ENCODE peak calls at places on chromosomes 1 and 21, in seven cellular contexts. G, R, H, M, Z, K and N are unnamed samples.

GRCh38 chr1:214192825-214193643 is 87.9 kb upstream of the SMYD2 start:
- DNase-seq in H (peak), Z (no peak), R (no peak), G (no peak), M (no peak), K (no peak), N (no peak)

GRCh38 chr1:208374391-208374941 is 130.3 kb upstream of the PLXNA2 start:
- DNase-seq in H (no peak), G (no peak), K (no peak), Z (no peak), R (no peak), M (no peak), N (no peak)

GRCh38 chr1:3611170-3612019 is at the start of gene MEGF6:
- DNase-seq in G (peak), M (peak), H (peak), Z (peak), R (peak), K (peak), N (peak)

GRCh38 chr1:3236955-3237354 is 168.0 kb downstream of the PRDM16 start:
- DNase-seq in M (no peak), G (no peak), Z (no peak), K (no peak), R (no peak), H (no peak), N (no peak)

GRCh38 chr21:14541840-14542495 is 4.1 kb downstream of the SAMSN1 start:
- DNase-seq in Z (no peak), K (no peak), H (no peak), M (no peak), G (peak), R (no peak), N (no peak)

GRCh38 chr1:20345419-20345818 is 54.7 kb downstream of the VWA5B1 start:
- DNase-seq in H (no peak), G (no peak), K (no peak), Z (no peak), R (no peak), M (no peak), N (no peak)

GRCh38 chr1:156704930-156705320 is 458 bp downstream of the CRABP2 start:
- DNase-seq in R (peak), G (peak), K (no peak), M (peak), Z (no peak), H (no peak), N (peak)

GRCh38 chr1:151472852-151473731 is 13.8 kb upstream of the POGZ start:
- DNase-seq in G (peak), H (peak), M (peak), Z (peak), R (peak), K (peak), N (peak)

GRCh38 chr1:239811211-239811902 is 280.3 kb upstream of the FMN2 start:
- DNase-seq in R (no peak), H (no peak), Z (no peak), K (no peak), M (no peak), G (no peak), N (no peak)

GRCh38 chr1:235070819-235071218 is 57.8 kb downstream of the TOMM20 start:
- DNase-seq in H (no peak), M (no peak), R (no peak), Z (no peak), G (no peak), K (no peak), N (no peak)

GRCh38 chr1:235067396-235068154 is 61.1 kb downstream of the TOMM20 start:
- DNase-seq in G (peak), K (no peak), Z (peak), R (peak), M (no peak), H (peak), N (peak)

GRCh38 chr1:235069577-235070563 is 58.8 kb downstream of the TOMM20 start:
- DNase-seq in G (no peak), M (no peak), Z (peak), H (peak), R (no peak), K (no peak), N (peak)

GRCh38 chr1:235069171-235069570 is 59.5 kb downstream of the TOMM20 start:
- DNase-seq in H (no peak), K (no peak), G (no peak), R (no peak), Z (no peak), M (no peak), N (no peak)

DNA sequence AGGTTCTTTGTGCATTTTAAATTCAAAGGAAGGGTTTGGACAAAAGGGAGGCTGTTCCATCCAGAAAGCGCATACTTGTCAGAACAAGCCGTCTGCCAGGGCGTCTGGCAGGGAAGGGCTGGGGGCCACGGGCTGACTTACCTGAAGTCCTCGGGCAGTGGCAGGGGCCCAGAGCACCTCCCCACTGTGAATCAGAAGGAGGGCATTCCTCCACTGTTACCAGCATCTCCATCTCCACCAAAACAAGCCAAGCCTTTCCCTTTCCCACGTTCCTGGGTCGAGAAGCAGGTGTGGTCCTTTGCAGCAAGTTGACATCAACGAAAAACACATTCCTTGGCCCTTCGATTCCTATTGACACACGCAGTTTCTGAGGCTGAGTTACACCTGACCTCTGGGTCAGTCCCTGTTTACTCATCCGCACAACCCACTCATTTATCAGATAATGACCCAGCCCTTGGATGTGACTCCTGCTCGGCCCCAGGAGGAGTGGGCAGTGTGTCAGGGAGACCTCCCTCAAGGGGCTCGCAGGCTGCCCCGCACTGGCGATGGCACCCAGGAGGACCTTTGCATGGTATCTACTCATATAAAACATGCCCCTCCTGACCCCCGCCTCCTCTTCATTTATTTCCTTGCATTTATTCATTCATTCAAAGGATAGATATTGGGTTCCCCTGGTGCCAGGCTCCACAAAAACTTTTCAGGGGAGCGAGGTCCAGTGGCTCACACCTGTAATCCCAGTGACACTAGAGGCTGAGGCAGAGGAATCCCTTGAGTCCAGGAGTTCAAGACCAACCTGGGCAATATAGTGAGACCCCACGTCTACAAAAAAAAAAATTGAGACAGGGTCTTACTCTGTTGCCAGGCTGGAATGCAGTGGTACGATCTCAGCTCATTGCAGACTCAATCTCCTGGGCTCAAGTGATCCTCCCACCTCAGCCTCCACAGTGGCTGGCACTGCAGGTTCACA is 60.2 kb downstream of the TOMM20 start:
- DNase-seq in Z (peak), R (no peak), H (no peak), M (no peak), K (no peak), G (no peak), N (peak)
- TF ChIP-seq POLR2A in Z (no peak), R (no peak), H (no peak), M (no peak), K (no peak), G (no peak), N (no peak)

GRCh38 chr1:230029244-230029643 is 37.8 kb upstream of the GALNT2 start:
- DNase-seq in G (no peak), Z (no peak), H (no peak), M (no peak), K (no peak), R (no peak), N (no peak)
- TF ChIP-seq POLR2A in G (no peak), Z (no peak), H (no peak), M (no peak), K (no peak), R (no peak), N (no peak)

DNA sequence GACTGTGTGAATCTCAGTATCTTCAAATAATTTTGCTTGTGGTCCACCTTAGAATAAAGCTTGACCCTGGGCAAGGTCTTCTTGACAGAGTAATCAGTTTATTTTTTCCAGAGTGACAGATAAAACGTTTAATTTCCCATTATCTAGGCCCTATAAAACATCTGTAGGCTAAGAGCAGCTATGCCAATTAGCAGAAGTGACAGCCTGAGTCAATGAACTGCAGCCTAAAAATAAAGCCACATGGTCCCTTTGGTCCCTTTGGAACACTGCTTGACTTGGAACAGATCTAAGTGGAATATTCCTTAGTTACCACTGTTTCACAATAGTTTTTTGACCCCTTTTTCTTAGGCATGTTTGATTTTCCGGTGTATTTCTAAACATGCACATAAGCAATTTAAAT is 6.3 kb upstream of the RGS13 start:
- DNase-seq in G (no peak), R (no peak), Z (no peak), K (no peak), H (no peak), M (no peak), N (no peak)
- TF ChIP-seq POLR2A in G (no peak), R (no peak), Z (no peak), K (no peak), H (no peak), M (no peak), N (no peak)

GRCh38 chr1:195754874-195755273 is 853.4 kb downstream of the KCNT2 start:
- DNase-seq in R (no peak), Z (no peak), H (no peak), G (no peak), K (no peak), M (no peak), N (no peak)

GRCh38 chr1:195748969-195749368 is 859.3 kb downstream of the KCNT2 start:
- DNase-seq in H (no peak), Z (no peak), K (no peak), G (no peak), R (no peak), M (no peak), N (no peak)

GRCh38 chr1:195756109-195756508 is 852.1 kb downstream of the KCNT2 start:
- DNase-seq in M (no peak), R (no peak), Z (no peak), K (no peak), H (no peak), G (no peak), N (no peak)

DNA sequence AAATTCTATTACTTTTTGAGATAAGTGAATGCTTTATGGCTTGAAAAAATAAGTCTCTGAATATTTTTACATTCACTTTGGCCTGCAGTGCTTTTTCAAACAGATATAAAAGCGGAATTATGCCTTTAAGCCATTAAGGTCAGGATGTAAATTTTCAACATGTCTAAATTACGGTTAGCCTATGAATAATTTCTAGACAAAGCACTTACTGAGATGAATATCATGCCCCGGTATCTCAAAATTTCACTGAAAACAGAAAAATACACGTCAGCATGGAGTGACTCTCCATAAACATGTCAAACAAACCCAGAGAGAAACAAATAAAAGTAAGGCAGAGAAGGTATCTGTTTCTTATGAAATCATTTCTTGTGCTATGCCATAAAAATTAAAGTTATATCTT is 853.9 kb downstream of the KCNT2 start:
- DNase-seq in R (no peak), G (no peak), H (no peak), Z (no peak), K (no peak), M (no peak), N (no peak)
- TF ChIP-seq POLR2A in R (no peak), G (no peak), H (no peak), Z (no peak), K (no peak), M (no peak), N (no peak)

DNA sequence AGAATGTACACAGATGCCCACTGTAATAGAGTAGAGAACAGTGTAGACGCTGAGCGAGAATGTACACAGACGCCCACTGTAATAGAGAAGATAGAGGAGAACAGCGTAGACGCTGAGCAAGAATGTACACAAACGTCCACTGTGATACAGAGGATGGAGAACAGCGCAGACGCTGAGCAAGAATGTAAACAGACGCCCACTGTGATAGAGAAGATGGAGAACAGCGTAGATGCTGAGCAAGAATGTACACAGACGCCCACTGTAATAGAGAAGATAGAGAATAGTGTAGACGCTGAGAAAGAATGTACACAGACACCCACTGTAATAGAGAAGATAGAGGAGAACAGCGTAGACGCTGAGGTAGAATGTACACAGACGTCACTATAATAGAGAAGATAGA is 306.9 kb downstream of the SMYD3 start:
- DNase-seq in Z (no peak), G (no peak), R (no peak), M (no peak), K (no peak), H (no peak), N (no peak)
- TF ChIP-seq POLR2A in Z (no peak), G (no peak), R (no peak), M (no peak), K (no peak), H (no peak), N (no peak)

GRCh38 chr1:148389027-148389339 is 94.1 kb downstream of the PPIAL4G start:
- DNase-seq in R (no peak), K (no peak), Z (no peak), H (no peak), G (no peak), M (no peak), N (no peak)
- TF ChIP-seq POLR2A in R (no peak), K (no peak), Z (no peak), H (no peak), G (no peak), M (no peak), N (no peak)

GRCh38 chr1:77889240-77889637 is 815 bp downstream of the NEXN start:
- DNase-seq in Z (no peak), H (no peak), R (no peak), G (peak), K (no peak), M (no peak), N (no peak)
- TF ChIP-seq POLR2A in Z (no peak), H (no peak), R (no peak), G (no peak), K (no peak), M (no peak), N (no peak)

DNA sequence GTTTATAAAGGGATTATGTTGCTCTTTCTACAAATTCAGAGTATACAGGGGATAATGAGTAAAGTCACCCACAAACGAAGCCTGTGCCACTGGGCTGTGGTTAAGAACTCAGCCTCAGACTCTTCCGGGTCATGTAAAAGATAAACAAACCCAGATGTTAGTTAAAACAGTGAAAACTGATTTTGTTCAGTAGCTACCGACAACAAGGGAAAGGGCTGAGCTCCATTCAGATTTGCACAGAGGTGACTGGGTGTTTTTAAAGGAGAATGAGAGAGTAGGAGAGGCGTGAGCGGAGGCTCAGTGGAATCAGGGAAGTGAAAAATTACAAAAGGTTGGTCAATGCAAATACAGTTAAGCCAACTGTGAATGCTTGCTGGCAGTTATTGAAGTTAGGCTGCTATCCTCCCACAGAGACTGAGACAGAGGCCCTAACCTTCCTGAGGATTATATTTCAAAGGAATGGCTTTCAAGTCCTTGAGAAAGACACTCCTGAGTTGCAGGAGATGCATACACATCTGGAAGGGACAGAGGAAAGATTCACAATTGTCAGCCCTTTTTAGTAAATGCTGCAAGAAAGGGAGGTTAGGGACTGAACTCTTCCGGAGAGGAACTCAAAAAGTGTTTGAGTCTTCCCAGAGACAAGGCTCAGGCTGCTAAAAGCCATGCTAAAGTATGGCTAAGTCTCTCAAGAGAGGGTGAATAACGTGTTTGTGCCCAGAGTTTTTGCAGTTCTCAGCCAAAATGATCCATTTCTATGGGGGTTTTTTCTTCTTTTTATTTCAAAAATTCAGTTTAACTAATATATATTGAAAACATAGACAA is 29.8 kb upstream of the SAMD13 start:
- DNase-seq in G (peak), H (no peak), K (peak), M (no peak), Z (no peak), R (no peak), N (peak)
- TF ChIP-seq POLR2A in G (no peak), H (no peak), K (no peak), M (no peak), Z (no peak), R (no peak), N (no peak)